ENCODE peak calls at places on chromosomes 1 and 21, in nine cellular contexts. One of them, this sample, is unnamed.

GRCh38 chr1:211648336-211648735 is 27.1 kb downstream of the NEK2 start:
- DNase-seq in HCT116: no peak
- DNase-seq in uterus: no peak
- DNase-seq in adrenal gland: peak
- DNase-seq in HepG2: peak
- DNase-seq in GM12878: no peak
- DNase-seq in prostate gland: no peak
- DNase-seq in heart left ventricle: no peak
- DNase-seq in IMR-90: peak
- DNase-seq in this sample: no peak

GRCh38 chr1:7831458-7831857 is 21.4 kb downstream of the UTS2 start:
- DNase-seq in HCT116: no peak
- DNase-seq in uterus: no peak
- DNase-seq in adrenal gland: no peak
- DNase-seq in HepG2: no peak
- DNase-seq in GM12878: no peak
- DNase-seq in prostate gland: no peak
- DNase-seq in heart left ventricle: no peak
- DNase-seq in IMR-90: no peak
- DNase-seq in this sample: no peak

GRCh38 chr1:225977937-225978748 is 21.0 kb downstream of the SDE2 start:
- DNase-seq in HCT116: no peak
- DNase-seq in uterus: no peak
- DNase-seq in adrenal gland: peak
- DNase-seq in HepG2: no peak
- DNase-seq in GM12878: peak
- DNase-seq in prostate gland: no peak
- DNase-seq in heart left ventricle: no peak
- DNase-seq in IMR-90: no peak
- DNase-seq in this sample: no peak

GRCh38 chr1:154941332-154941995 is 4.9 kb upstream of the PMVK start:
- DNase-seq in HCT116: no peak
- DNase-seq in uterus: no peak
- DNase-seq in adrenal gland: peak
- DNase-seq in HepG2: peak
- DNase-seq in GM12878: no peak
- DNase-seq in prostate gland: no peak
- DNase-seq in heart left ventricle: no peak
- DNase-seq in IMR-90: no peak
- DNase-seq in this sample: no peak

GRCh38 chr1:6170742-6171201 is 9.3 kb downstream of the CHD5 start:
- DNase-seq in HCT116: no peak
- DNase-seq in uterus: no peak
- DNase-seq in adrenal gland: no peak
- DNase-seq in HepG2: no peak
- DNase-seq in GM12878: no peak
- DNase-seq in prostate gland: no peak
- DNase-seq in heart left ventricle: no peak
- DNase-seq in IMR-90: no peak
- DNase-seq in this sample: no peak

GRCh38 chr1:175016073-175016722 is 7.0 kb downstream of the MRPS14 start:
- DNase-seq in HCT116: no peak
- DNase-seq in uterus: no peak
- DNase-seq in adrenal gland: no peak
- DNase-seq in HepG2: no peak
- DNase-seq in GM12878: no peak
- DNase-seq in prostate gland: no peak
- DNase-seq in heart left ventricle: no peak
- DNase-seq in IMR-90: peak
- DNase-seq in this sample: no peak

GRCh38 chr1:183889095-183889494 is 84.2 kb downstream of the RGL1 start:
- DNase-seq in HCT116: no peak
- DNase-seq in uterus: no peak
- DNase-seq in adrenal gland: no peak
- DNase-seq in HepG2: no peak
- DNase-seq in GM12878: no peak
- DNase-seq in prostate gland: no peak
- DNase-seq in heart left ventricle: no peak
- DNase-seq in IMR-90: no peak
- DNase-seq in this sample: no peak

GRCh38 chr1:87760100-87760499 is 431.4 kb downstream of the LMO4 start:
- DNase-seq in HCT116: no peak
- DNase-seq in uterus: no peak
- DNase-seq in adrenal gland: no peak
- DNase-seq in HepG2: no peak
- DNase-seq in GM12878: no peak
- DNase-seq in prostate gland: no peak
- DNase-seq in heart left ventricle: no peak
- DNase-seq in IMR-90: peak
- DNase-seq in this sample: no peak

GRCh38 chr1:113981962-113982931 is 3.0 kb downstream of the OLFML3 start:
- DNase-seq in HCT116: no peak
- DNase-seq in uterus: peak
- DNase-seq in adrenal gland: peak
- DNase-seq in HepG2: peak
- DNase-seq in GM12878: no peak
- DNase-seq in prostate gland: no peak
- DNase-seq in heart left ventricle: peak
- DNase-seq in IMR-90: peak
- DNase-seq in this sample: peak

GRCh38 chr1:3707298-3707938 is 44.8 kb upstream of the CCDC27 start:
- DNase-seq in HCT116: no peak
- DNase-seq in uterus: no peak
- DNase-seq in adrenal gland: no peak
- DNase-seq in HepG2: no peak
- DNase-seq in GM12878: no peak
- DNase-seq in prostate gland: peak
- DNase-seq in heart left ventricle: no peak
- DNase-seq in IMR-90: no peak
- DNase-seq in this sample: no peak

GRCh38 chr1:51063121-51063520 is 38.9 kb upstream of the C1orf185 start:
- DNase-seq in HCT116: peak
- DNase-seq in uterus: no peak
- DNase-seq in adrenal gland: no peak
- DNase-seq in HepG2: no peak
- DNase-seq in GM12878: no peak
- DNase-seq in prostate gland: no peak
- DNase-seq in heart left ventricle: no peak
- DNase-seq in IMR-90: peak
- DNase-seq in this sample: no peak

GRCh38 chr1:113242481-113242880 is 147.8 kb upstream of the MAGI3 start:
- DNase-seq in HCT116: no peak
- DNase-seq in uterus: no peak
- DNase-seq in adrenal gland: no peak
- DNase-seq in HepG2: no peak
- DNase-seq in GM12878: no peak
- DNase-seq in prostate gland: peak
- DNase-seq in heart left ventricle: no peak
- DNase-seq in IMR-90: no peak
- DNase-seq in this sample: no peak

GRCh38 chr1:20233866-20234265 is 47.5 kb upstream of the PLA2G2C start:
- DNase-seq in HCT116: no peak
- DNase-seq in uterus: no peak
- DNase-seq in adrenal gland: no peak
- DNase-seq in HepG2: no peak
- DNase-seq in GM12878: no peak
- DNase-seq in prostate gland: no peak
- DNase-seq in heart left ventricle: no peak
- DNase-seq in IMR-90: no peak
- DNase-seq in this sample: no peak

DNA sequence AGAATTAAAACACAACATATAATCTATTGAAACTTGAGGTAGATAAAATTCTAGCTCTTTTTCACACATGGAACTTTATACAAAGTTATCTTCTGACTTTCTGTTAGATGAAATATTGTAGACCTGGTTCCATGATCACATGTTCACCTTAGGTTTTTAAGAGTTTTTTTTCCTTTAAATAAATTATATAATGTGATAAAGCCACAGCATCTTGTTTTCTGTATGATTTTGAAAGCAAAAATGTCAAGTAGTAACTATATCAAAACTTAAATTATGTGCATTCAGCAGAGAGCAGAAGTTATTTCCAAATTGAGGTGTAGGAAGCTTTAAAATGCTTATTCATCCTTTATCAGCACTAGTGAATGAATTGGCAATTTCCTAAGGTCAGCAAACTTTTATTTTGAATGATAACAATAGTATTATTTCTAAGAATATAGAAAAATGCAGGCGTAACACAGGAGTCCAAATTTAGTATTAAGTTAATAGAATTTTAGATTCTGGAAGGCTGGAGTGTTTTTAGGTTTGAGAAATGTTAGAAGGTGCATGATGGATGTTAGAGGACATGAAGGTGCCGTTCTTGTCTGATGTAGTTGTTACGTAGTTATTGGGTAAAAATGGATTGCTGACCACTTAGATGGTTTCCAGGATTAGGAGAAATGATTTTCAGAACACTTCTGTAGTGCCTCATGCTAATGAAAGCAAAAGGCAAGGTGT is 17.5 kb downstream of the BACH1 start:
- DNase-seq in HCT116: no peak
- DNase-seq in uterus: no peak
- DNase-seq in adrenal gland: no peak
- DNase-seq in HepG2: no peak
- DNase-seq in GM12878: no peak
- DNase-seq in prostate gland: no peak
- DNase-seq in heart left ventricle: no peak
- DNase-seq in IMR-90: no peak
- DNase-seq in this sample: no peak
- TF ChIP-seq POLR2A in HCT116: no peak
- TF ChIP-seq POLR2A in uterus: no peak
- TF ChIP-seq POLR2A in adrenal gland: no peak
- TF ChIP-seq POLR2A in HepG2: no peak
- TF ChIP-seq POLR2A in GM12878: no peak
- TF ChIP-seq POLR2A in prostate gland: no peak
- TF ChIP-seq POLR2A in heart left ventricle: no peak
- TF ChIP-seq POLR2A in IMR-90: no peak
- TF ChIP-seq POLR2A in this sample: no peak

DNA sequence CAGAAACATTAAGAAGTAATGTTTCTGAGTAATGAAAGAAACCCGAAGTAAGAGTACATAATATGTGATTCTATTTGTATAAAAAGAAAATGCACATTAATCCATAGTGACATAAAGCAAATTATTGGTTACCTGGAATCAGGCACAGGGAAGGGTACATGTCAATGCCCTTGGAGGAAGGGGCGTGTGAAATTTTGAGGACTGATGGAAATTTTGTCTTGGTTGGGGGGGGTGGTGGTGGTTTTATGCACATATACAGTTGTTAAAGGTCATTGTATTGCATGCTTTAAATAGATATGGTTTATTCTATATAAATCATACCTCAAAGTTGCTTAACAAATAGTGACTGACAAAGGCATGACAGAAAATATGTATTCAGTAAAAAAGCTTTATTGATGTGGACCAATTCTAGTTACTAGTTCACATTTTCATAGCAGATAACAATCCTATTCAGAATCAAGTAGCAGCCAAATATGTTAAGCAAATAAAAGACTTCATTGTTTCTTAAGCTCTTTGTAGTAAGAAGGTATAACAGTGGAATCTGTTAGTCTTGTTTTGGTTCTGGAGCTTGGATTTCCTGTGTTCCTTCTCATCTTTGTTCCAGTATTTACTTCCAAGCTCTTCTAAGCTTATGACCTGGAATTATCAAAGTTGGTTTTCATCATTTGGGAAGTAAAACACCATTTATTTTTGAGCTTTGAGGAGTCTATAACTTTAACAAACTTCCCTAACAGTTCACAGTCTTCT is 15.1 kb downstream of the BACH1 start:
- DNase-seq in HCT116: no peak
- DNase-seq in uterus: no peak
- DNase-seq in adrenal gland: no peak
- DNase-seq in HepG2: no peak
- DNase-seq in GM12878: no peak
- DNase-seq in prostate gland: no peak
- DNase-seq in heart left ventricle: no peak
- DNase-seq in IMR-90: no peak
- DNase-seq in this sample: no peak
- TF ChIP-seq POLR2A in HCT116: no peak
- TF ChIP-seq POLR2A in uterus: no peak
- TF ChIP-seq POLR2A in adrenal gland: no peak
- TF ChIP-seq POLR2A in HepG2: no peak
- TF ChIP-seq POLR2A in GM12878: no peak
- TF ChIP-seq POLR2A in prostate gland: no peak
- TF ChIP-seq POLR2A in heart left ventricle: no peak
- TF ChIP-seq POLR2A in IMR-90: peak
- TF ChIP-seq POLR2A in this sample: no peak

DNA sequence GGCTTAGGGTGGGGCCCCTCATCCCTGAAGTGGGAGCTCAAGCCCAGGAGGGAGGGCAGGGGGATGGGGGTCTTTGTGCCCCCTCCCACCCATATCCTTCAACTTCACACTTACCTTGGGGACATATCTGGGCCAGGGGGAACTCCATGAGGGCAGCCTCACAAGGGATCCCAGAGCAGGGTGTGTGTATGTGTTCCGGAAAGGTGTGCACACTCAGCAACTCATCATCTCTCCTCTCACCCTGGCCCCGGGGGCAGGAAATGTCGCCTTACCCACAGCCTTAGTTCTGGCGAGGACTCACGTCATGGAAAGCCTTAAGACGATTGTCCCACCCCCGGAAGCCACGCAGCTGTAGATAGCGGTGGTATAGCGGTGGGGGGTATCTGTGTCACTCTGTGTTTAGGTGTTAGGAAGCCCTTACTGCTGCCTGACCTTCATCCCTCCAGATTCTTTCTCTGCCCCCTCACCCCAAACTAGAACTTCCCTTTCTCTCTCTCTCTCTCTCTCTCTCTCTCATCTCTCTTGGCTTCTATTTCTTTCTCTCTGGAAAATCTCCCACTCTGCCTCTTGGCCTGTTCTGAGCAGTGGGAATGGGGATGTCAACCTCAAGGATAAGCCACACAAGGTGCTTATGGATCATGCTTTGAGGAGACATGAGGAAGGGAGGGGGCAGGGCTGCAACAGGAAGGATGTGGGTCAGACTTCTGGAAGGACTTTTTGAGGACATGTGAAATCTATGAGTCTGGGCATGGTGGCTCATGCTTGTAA is at the start of gene SH2D2A:
- DNase-seq in HCT116: no peak
- DNase-seq in uterus: no peak
- DNase-seq in adrenal gland: peak
- DNase-seq in HepG2: no peak
- DNase-seq in GM12878: peak
- DNase-seq in prostate gland: no peak
- DNase-seq in heart left ventricle: peak
- DNase-seq in IMR-90: peak
- DNase-seq in this sample: no peak
- TF ChIP-seq POLR2A in HCT116: no peak
- TF ChIP-seq POLR2A in uterus: no peak
- TF ChIP-seq POLR2A in adrenal gland: no peak
- TF ChIP-seq POLR2A in HepG2: no peak
- TF ChIP-seq POLR2A in GM12878: peak
- TF ChIP-seq POLR2A in prostate gland: no peak
- TF ChIP-seq POLR2A in heart left ventricle: no peak
- TF ChIP-seq POLR2A in IMR-90: no peak
- TF ChIP-seq POLR2A in this sample: no peak

GRCh38 chr1:168170552-168171508 is 7.9 kb upstream of the TIPRL start:
- DNase-seq in HCT116: no peak
- DNase-seq in uterus: no peak
- DNase-seq in adrenal gland: no peak
- DNase-seq in HepG2: no peak
- DNase-seq in GM12878: no peak
- DNase-seq in prostate gland: no peak
- DNase-seq in heart left ventricle: no peak
- DNase-seq in IMR-90: no peak
- DNase-seq in this sample: no peak
- TF ChIP-seq POLR2A in HCT116: no peak
- TF ChIP-seq POLR2A in uterus: no peak
- TF ChIP-seq POLR2A in adrenal gland: no peak
- TF ChIP-seq POLR2A in HepG2: no peak
- TF ChIP-seq POLR2A in GM12878: no peak
- TF ChIP-seq POLR2A in prostate gland: no peak
- TF ChIP-seq POLR2A in heart left ventricle: no peak
- TF ChIP-seq POLR2A in IMR-90: no peak
- TF ChIP-seq POLR2A in this sample: no peak